ENCODE peak calls at places on chromosome 21, in eight cellular contexts. O is IMR-90, A is H54, M is ovary, I is spleen, Y is uterus, D is adrenal gland, V is sigmoid colon. H is an unnamed sample.

GRCh38 chr21:37266515-37267221 is 466 bp downstream of the VPS26C start:
- DNase-seq in O (peak; percentile 42), A (no peak), M (no peak), I (peak; percentile 96), Y (no peak), D (no peak), V (peak; percentile 77), H (no peak)

GRCh38 chr21:37712204-37712934 is 203.9 kb downstream of the KCNJ6 start:
- DNase-seq in O (peak; percentile 73), A (peak; percentile 55), M (no peak), I (no peak), Y (peak; percentile 22), D (peak; percentile 67), V (no peak), H (no peak)

GRCh38 chr21:29148535-29148934 is 18.1 kb downstream of the MAP3K7CL start:
- DNase-seq in O (peak; percentile 64), A (no peak), M (no peak), I (no peak), Y (no peak), D (no peak), V (no peak), H (no peak)

GRCh38 chr21:45859762-45860357 is 121.7 kb upstream of the COL6A1 start:
- DNase-seq in O (no peak), A (no peak), M (no peak), I (peak; percentile 63), Y (no peak), D (no peak), V (no peak), H (no peak)

GRCh38 chr21:44052071-44052829 is 40.1 kb downstream of the TRAPPC10 start:
- DNase-seq in O (peak; percentile 22), A (no peak), M (no peak), I (no peak), Y (no peak), D (no peak), V (no peak), H (no peak)

GRCh38 chr21:29237110-29238051 is 61.3 kb upstream of the BACH1 start:
- DNase-seq in O (no peak), A (no peak), M (no peak), I (no peak), Y (peak; percentile 22), D (no peak), V (no peak), H (no peak)

GRCh38 chr21:37430184-37430821 is 63.7 kb downstream of the DYRK1A start:
- DNase-seq in O (no peak), A (no peak), M (no peak), I (no peak), Y (no peak), D (no peak), V (no peak), H (no peak)

GRCh38 chr21:25994758-25995163 is 175.8 kb downstream of the APP start:
- DNase-seq in O (no peak), A (no peak), M (no peak), I (no peak), Y (no peak), D (no peak), V (no peak), H (no peak)

GRCh38 chr21:14414932-14415508 is 32.1 kb upstream of the HSPA13 start:
- DNase-seq in O (no peak), A (no peak), M (no peak), I (no peak), Y (no peak), D (no peak), V (no peak), H (no peak)

GRCh38 chr21:16891821-16892220 is 621.0 kb upstream of the CXADR start:
- DNase-seq in O (peak; percentile 60), A (no peak), M (no peak), I (no peak), Y (no peak), D (no peak), V (no peak), H (no peak)

GRCh38 chr21:15755125-15755524 is 25.3 kb downstream of the USP25 start:
- DNase-seq in O (no peak), A (no peak), M (no peak), I (no peak), Y (no peak), D (no peak), V (no peak), H (no peak)

GRCh38 chr21:15751037-15751436 is 21.3 kb downstream of the USP25 start:
- DNase-seq in O (no peak), A (no peak), M (no peak), I (no peak), Y (no peak), D (no peak), V (no peak), H (no peak)

GRCh38 chr21:15751561-15751960 is 21.8 kb downstream of the USP25 start:
- DNase-seq in O (no peak), A (no peak), M (no peak), I (no peak), Y (no peak), D (no peak), V (no peak), H (no peak)

GRCh38 chr21:15754640-15755039 is 24.9 kb downstream of the USP25 start:
- DNase-seq in O (peak; percentile 66), A (no peak), M (no peak), I (no peak), Y (no peak), D (no peak), V (no peak), H (no peak)

GRCh38 chr21:15752763-15753407 is 23.1 kb downstream of the USP25 start:
- DNase-seq in O (no peak), A (no peak), M (no peak), I (no peak), Y (no peak), D (no peak), V (no peak), H (no peak)
- TF ChIP-seq POLR2A in O (no peak), A (no peak), M (no peak), I (no peak), Y (no peak), D (no peak), V (no peak), H (no peak)

GRCh38 chr21:39387461-39388037 is 38.7 kb upstream of the HMGN1 start:
- DNase-seq in O (peak; percentile 81), A (peak; percentile 87), M (peak; percentile 95), I (peak; percentile 96), Y (peak; percentile 91), D (peak; percentile 94), V (peak; percentile 95), H (peak; percentile 95)

GRCh38 chr21:39386194-39386593 is 37.3 kb upstream of the HMGN1 start:
- DNase-seq in O (no peak), A (no peak), M (peak; percentile 63), I (peak; percentile 79), Y (peak; percentile 50), D (peak; percentile 65), V (peak; percentile 69), H (no peak)

GRCh38 chr21:39386899-39387298 is 38.0 kb upstream of the HMGN1 start:
- DNase-seq in O (no peak), A (no peak), M (peak; percentile 28), I (no peak), Y (no peak), D (peak; percentile 17), V (no peak), H (no peak)

GRCh38 chr21:39388811-39389155 is 39.9 kb upstream of the HMGN1 start:
- DNase-seq in O (no peak), A (no peak), M (no peak), I (no peak), Y (no peak), D (no peak), V (no peak), H (no peak)

GRCh38 chr21:39388038-39388810 is 39.3 kb upstream of the HMGN1 start:
- DNase-seq in O (peak; percentile 77), A (peak; percentile 95), M (peak; percentile 94), I (peak; percentile 99), Y (peak; percentile 89), D (peak; percentile 92), V (peak; percentile 94), H (peak; percentile 95)
- TF ChIP-seq POLR2A in O (no peak), A (peak; percentile 24), M (no peak), I (no peak), Y (no peak), D (no peak), V (no peak), H (no peak)

GRCh38 chr21:33433425-33434114 is 30.4 kb downstream of the IFNGR2 start:
- DNase-seq in O (no peak), A (no peak), M (no peak), I (no peak), Y (no peak), D (no peak), V (no peak), H (no peak)

GRCh38 chr21:33434770-33435360 is 31.7 kb downstream of the IFNGR2 start:
- DNase-seq in O (peak; percentile 96), A (peak; percentile 88), M (no peak), I (no peak), Y (no peak), D (no peak), V (no peak), H (no peak)

GRCh38 chr21:33432496-33432895 is 29.3 kb downstream of the IFNGR2 start:
- DNase-seq in O (no peak), A (no peak), M (no peak), I (no peak), Y (no peak), D (no peak), V (no peak), H (no peak)

GRCh38 chr21:33430858-33431257 is 27.6 kb downstream of the IFNGR2 start:
- DNase-seq in O (no peak), A (no peak), M (no peak), I (no peak), Y (no peak), D (no peak), V (no peak), H (no peak)

DNA sequence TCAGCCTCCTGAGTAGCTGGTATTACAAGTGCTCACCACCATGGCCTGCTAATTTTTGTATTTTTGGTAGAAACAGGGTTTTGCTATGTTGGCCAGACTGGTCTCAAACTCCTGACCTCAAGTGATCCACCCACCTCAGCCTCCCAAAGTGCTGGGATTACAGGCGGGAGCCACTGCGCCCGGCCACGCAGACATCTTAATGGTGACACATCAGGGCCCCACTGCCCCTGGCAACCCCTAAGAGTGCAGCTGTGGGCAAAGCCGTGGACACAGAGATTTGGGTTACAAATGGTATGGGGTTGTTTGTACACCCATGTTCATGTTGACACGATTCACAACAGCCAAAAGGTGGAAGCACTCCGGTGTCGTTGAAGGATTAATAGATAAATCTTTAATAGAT is 29.8 kb downstream of the IFNGR2 start:
- DNase-seq in O (no peak), A (no peak), M (no peak), I (no peak), Y (no peak), D (no peak), V (no peak), H (no peak)
- TF ChIP-seq POLR2A in O (no peak), A (no peak), M (no peak), I (no peak), Y (no peak), D (no peak), V (no peak), H (no peak)

GRCh38 chr21:39007532-39007931 is 175.7 kb downstream of the PSMG1 start:
- DNase-seq in O (no peak), A (no peak), M (no peak), I (no peak), Y (no peak), D (no peak), V (no peak), H (no peak)
- TF ChIP-seq POLR2A in O (no peak), A (no peak), M (no peak), I (no peak), Y (no peak), D (no peak), V (no peak), H (no peak)